ENCODE peak calls at places on chromosomes 1 and 21, in six cellular contexts. Z is GM12891, R is H1, A is K562, Q is GM12878, J is HepG2. C is an unnamed sample.

GRCh38 chr1:150127868-150128267 is 21.8 kb upstream of the PLEKHO1 start:
- DNase-seq in R (no peak), Q (no peak), A (no peak), Z (no peak), J (no peak), C (no peak)

GRCh38 chr1:1907098-1907736 is 7.8 kb upstream of the CALML6 start:
- DNase-seq in R (no peak), Z (no peak), A (no peak), Q (peak; percentile 46), J (no peak), C (no peak)

GRCh38 chr21:22395965-22396364 is 1397.8 kb downstream of the NCAM2 start:
- DNase-seq in A (no peak), J (no peak), R (no peak), Q (no peak), Z (no peak), C (no peak)

GRCh38 chr21:38140192-38140905 is 116.4 kb upstream of the KCNJ15 start:
- DNase-seq in A (no peak), Q (no peak), Z (no peak), J (no peak), R (no peak), C (no peak)

GRCh38 chr1:57536749-57537423 is 113.0 kb upstream of the DAB1 start:
- DNase-seq in Q (no peak), A (no peak), Z (no peak), R (no peak), J (no peak), C (no peak)

GRCh38 chr1:55272994-55273393 is 57.8 kb upstream of the USP24 start:
- DNase-seq in R (no peak), Q (no peak), A (peak; percentile 28), Z (no peak), J (no peak), C (no peak)

GRCh38 chr21:33229099-33229775 is 501 bp upstream of the IFNAR2 start:
- DNase-seq in R (no peak), Z (no peak), J (no peak), Q (no peak), A (no peak), C (no peak)

GRCh38 chr1:173113015-173113741 is 62.4 kb upstream of the TNFSF18 start:
- DNase-seq in J (no peak), R (no peak), Z (no peak), A (no peak), Q (no peak), C (no peak)

GRCh38 chr1:32101233-32101681 is 6.6 kb upstream of the KPNA6 start:
- DNase-seq in Z (no peak), Q (no peak), A (peak; percentile 47), R (no peak), J (no peak), C (no peak)

GRCh38 chr21:24583473-24583872 is 1023.8 kb downstream of the MRPL39 start:
- DNase-seq in R (no peak), A (no peak), J (no peak), Q (no peak), Z (no peak), C (no peak)

GRCh38 chr1:82260051-82260450 is 459.3 kb downstream of the ADGRL2 start:
- DNase-seq in Q (no peak), R (no peak), J (no peak), A (no peak), Z (no peak), C (no peak)

GRCh38 chr1:23249785-23250184 is 32.5 kb upstream of the HTR1D start:
- DNase-seq in A (no peak), J (no peak), Z (no peak), R (no peak), Q (no peak), C (no peak)

GRCh38 chr1:16249838-16250241 is 12.9 kb upstream of the CPLANE2 start:
- DNase-seq in A (no peak), Q (no peak), Z (no peak), J (peak; percentile 25), R (no peak), C (no peak)

GRCh38 chr1:44808063-44808937 is at the start of gene BTBD19:
- DNase-seq in A (peak; percentile 76), J (peak; percentile 84), R (peak; percentile 84), Q (no peak), Z (no peak), C (no peak)

GRCh38 chr1:232954594-232955365 is 4.4 kb downstream of the NTPCR start:
- DNase-seq in J (no peak), A (no peak), R (no peak), Q (no peak), Z (no peak), C (no peak)

GRCh38 chr1:203090667-203091320 is 5.0 kb upstream of the MYOG start:
- DNase-seq in J (no peak), A (no peak), Z (no peak), Q (no peak), R (peak; percentile 40), C (no peak)

GRCh38 chr1:157399984-157400382 is 152.3 kb downstream of the FCRL5 start:
- DNase-seq in A (no peak), R (no peak), Z (no peak), J (peak; percentile 10), Q (no peak), C (no peak)

GRCh38 chr1:210448293-210448892 is 119.7 kb downstream of the HHAT start:
- DNase-seq in J (peak; percentile 14), A (peak; percentile 33), Q (no peak), R (no peak), Z (peak; percentile 7), C (no peak)

GRCh38 chr21:42337830-42338729 is 12.7 kb downstream of the TFF2 start:
- DNase-seq in R (peak; percentile 89), Q (no peak), A (peak; percentile 77), J (peak; percentile 70), Z (peak; percentile 47), C (no peak)

GRCh38 chr1:181023265-181024057 is 791 bp upstream of the STX6 start:
- DNase-seq in J (no peak), Z (no peak), A (no peak), Q (no peak), R (no peak), C (no peak)

GRCh38 chr1:207876129-207876528 is 34.8 kb downstream of the CD34 start:
- DNase-seq in J (peak; percentile 12), A (peak; percentile 61), Q (no peak), R (no peak), Z (no peak), C (no peak)

GRCh38 chr1:157969693-157970485 is 23.6 kb upstream of the KIRREL1 start:
- DNase-seq in R (peak; percentile 72), A (peak; percentile 46), J (peak; percentile 13), Q (no peak), Z (no peak), C (no peak)

GRCh38 chr1:3921786-3922185 is 21.7 kb upstream of the C1orf174 start:
- DNase-seq in Q (no peak), J (no peak), Z (no peak), A (no peak), R (no peak), C (no peak)

GRCh38 chr1:231626951-231627614 is 493 bp downstream of the DISC1 start:
- DNase-seq in A (no peak), Z (peak; percentile 25), R (peak; percentile 82), Q (no peak), J (peak; percentile 62), C (peak; percentile 31)

GRCh38 chr1:15668089-15668754 is 15.9 kb upstream of the PLEKHM2 start:
- DNase-seq in A (no peak), Q (no peak), J (no peak), Z (no peak), R (no peak), C (no peak)

GRCh38 chr1:220685879-220686278 is 4.3 kb upstream of the C1orf115 start:
- DNase-seq in Z (no peak), Q (no peak), A (no peak), J (peak; percentile 53), R (no peak), C (no peak)

GRCh38 chr1:202958544-202959275 is 598 bp upstream of the ADIPOR1 start:
- DNase-seq in Z (peak; percentile 20), J (no peak), A (peak; percentile 21), R (no peak), Q (no peak), C (no peak)

GRCh38 chr21:42850866-42851391 is 28.4 kb downstream of the WDR4 start:
- DNase-seq in R (peak; percentile 91), A (peak; percentile 75), J (no peak), Z (peak; percentile 83), Q (no peak), C (peak; percentile 57)

DNA sequence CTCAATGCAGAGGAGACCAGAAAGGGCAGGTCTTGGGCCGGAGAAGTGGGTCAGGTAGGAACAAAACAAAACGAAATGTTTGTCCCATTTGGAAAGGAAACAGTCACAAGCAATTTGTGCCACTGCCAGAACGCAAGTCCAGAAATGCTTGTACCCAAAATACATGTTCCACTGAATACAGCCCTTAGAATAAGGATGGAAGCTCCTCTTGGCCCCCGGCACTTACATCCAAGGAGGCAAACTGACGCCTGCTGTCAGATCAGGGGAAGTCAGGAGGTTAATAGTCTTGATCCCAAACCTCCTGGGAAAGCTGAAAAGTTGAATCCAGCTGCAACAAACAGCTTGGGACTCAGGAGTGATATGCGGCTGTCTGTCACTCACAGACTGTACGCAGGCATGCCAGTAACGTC is 75.9 kb upstream of the GALNT2 start:
- DNase-seq in R (no peak), Z (no peak), Q (no peak), J (no peak), A (no peak), C (no peak)
- TF ChIP-seq POLR2AphosphoS5 in R (no peak), Z (no peak), Q (no peak), J (no peak), A (no peak), C (no peak)

GRCh38 chr1:79929356-79929755 is 922.8 kb upstream of the ADGRL4 start:
- DNase-seq in Z (no peak), J (no peak), A (no peak), Q (no peak), R (no peak), C (no peak)
- TF ChIP-seq TAF1 in Z (no peak), J (no peak), A (no peak), Q (no peak), R (no peak), C (no peak)

DNA sequence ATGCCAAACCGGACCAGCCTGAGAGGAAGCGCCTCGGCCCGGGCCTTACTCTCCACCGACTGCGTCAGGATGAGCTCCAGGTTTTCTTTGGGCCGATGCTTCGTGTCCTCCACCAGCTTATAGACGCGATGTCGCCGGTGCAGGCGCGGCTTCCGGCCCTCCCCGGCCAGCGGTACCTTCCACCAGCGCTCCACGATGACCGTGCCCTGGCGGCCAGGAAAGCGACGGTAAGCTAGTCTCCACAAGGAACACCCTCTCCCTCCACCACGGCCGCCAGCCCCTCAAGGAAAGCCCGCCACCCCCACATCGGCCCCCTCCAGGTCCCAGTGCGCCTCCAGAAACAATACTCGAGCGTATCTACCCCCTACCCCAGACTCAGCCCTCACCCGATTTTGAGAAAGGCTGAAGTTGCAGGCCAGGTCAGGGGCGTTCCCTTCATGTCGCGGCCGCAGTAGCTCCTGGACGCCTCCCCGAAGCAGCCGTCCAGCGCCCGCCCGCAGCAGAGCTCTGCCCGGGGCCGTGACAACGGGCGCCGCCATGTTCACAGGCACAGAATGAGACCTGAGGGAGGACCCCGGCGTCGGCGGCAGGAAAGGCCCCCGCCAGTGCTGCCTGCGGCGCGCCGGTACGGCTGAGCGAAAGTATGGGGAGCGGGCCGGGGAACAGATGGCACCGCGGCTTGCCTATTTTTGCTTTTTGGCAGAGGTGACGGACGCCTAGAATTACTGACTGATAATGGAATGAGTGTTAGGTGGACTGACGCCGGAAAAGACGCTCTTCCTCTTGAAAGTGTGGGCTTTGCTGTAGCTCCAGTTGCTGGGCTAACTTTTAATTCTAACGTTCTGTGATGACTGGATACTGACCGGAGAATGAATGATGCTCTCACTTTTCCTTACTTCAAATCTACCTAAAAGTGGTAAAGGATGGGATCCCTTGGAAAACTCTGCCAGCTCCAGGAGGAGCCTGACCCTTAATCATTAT is at the start of gene MRPL9:
- DNase-seq in A (peak; percentile 91), Q (peak; percentile 45), J (peak; percentile 60), R (peak; percentile 91), Z (peak; percentile 94), C (peak; percentile 94)
- TF ChIP-seq POLR2A in A (peak; percentile 87), Q (peak; percentile 90), J (peak; percentile 72), R (peak; percentile 92), Z (peak; percentile 78), C (peak; percentile 81)

GRCh38 chr1:92484472-92485373 is 2.0 kb downstream of the GFI1 start:
- DNase-seq in J (no peak), R (peak; percentile 79), A (peak; percentile 31), Z (peak; percentile 52), Q (no peak), C (peak; percentile 43)
- TF ChIP-seq POLR2AphosphoS5 in J (no peak), R (no peak), A (no peak), Z (no peak), Q (no peak), C (no peak)

C was measured in GM12892.